ENCODE peak calls at places on chromosome 1, in nine cellular contexts. Q is Karpas-422, W is foreskin keratinocyte, A is A673, T is OCI-LY7, L is left lung, C is lung, H is left ventricle myocardium inferior, Y is cardiac muscle cell. B is an unnamed sample.

GRCh38 chr1:145747398-145748247 is 28.3 kb downstream of the CD160 start:
- DNase-seq in C (no peak), H (no peak), T (no peak), A (no peak), W (no peak), Y (no peak), Q (no peak), L (no peak), B (no peak)

GRCh38 chr1:174204697-174205308 is 45.5 kb downstream of the RABGAP1L start:
- DNase-seq in Y (no peak), C (no peak), Q (no peak), W (no peak), A (no peak), H (no peak), L (no peak), T (no peak), B (no peak)

GRCh38 chr1:65330021-65330420 is 20.7 kb downstream of the DNAJC6 start:
- DNase-seq in L (no peak), W (no peak), A (no peak), T (no peak), Q (no peak), H (no peak), C (no peak), Y (no peak), B (no peak)

GRCh38 chr1:51514733-51515132 is 4.3 kb downstream of the EPS15 start:
- DNase-seq in L (no peak), Q (no peak), C (no peak), H (no peak), A (no peak), W (no peak), T (no peak), Y (no peak), B (no peak)

GRCh38 chr1:94727846-94728715 is 92.1 kb upstream of the SLC44A3 start:
- DNase-seq in Y (peak; percentile 80), W (peak; percentile 99), A (peak; percentile 57), C (no peak), T (no peak), H (no peak), L (peak; percentile 51), Q (no peak), B (peak; percentile 13)

GRCh38 chr1:90707363-90707710 is 9.8 kb downstream of the BARHL2 start:
- DNase-seq in T (no peak), A (peak; percentile 82), W (peak; percentile 43), Q (no peak), H (no peak), L (peak; percentile 56), Y (peak; percentile 61), C (peak; percentile 60), B (no peak)

GRCh38 chr1:175493999-175494336 is 249.4 kb downstream of the TNR start:
- DNase-seq in L (no peak), Y (no peak), T (no peak), A (no peak), C (no peak), W (no peak), H (no peak), Q (no peak), B (no peak)

GRCh38 chr1:183106166-183106565 is 79.9 kb upstream of the LAMC2 start:
- DNase-seq in L (no peak), A (no peak), Q (no peak), H (no peak), W (no peak), C (no peak), T (no peak), Y (no peak), B (no peak)

GRCh38 chr1:168977618-168978017 is 128.9 kb upstream of the ATP1B1 start:
- DNase-seq in W (no peak), Q (no peak), C (no peak), A (no peak), T (no peak), H (no peak), L (no peak), Y (no peak), B (no peak)

GRCh38 chr1:10050611-10051010 is 17.9 kb downstream of the UBE4B start:
- DNase-seq in T (no peak), L (no peak), H (no peak), A (no peak), Q (no peak), C (no peak), W (no peak), Y (peak; percentile 28), B (no peak)

GRCh38 chr1:106207185-106207584 is 849.3 kb upstream of the PRMT6 start:
- DNase-seq in W (no peak), H (no peak), A (no peak), C (no peak), L (no peak), T (no peak), Y (no peak), Q (no peak), B (no peak)

GRCh38 chr1:32201011-32201855 is 838 bp downstream of the CCDC28B start:
- DNase-seq in L (peak; percentile 63), H (peak; percentile 77), Q (peak; percentile 88), C (peak; percentile 62), Y (peak; percentile 59), W (no peak), T (peak; percentile 80), A (peak; percentile 76), B (peak; percentile 64)

GRCh38 chr1:180098242-180098995 is 56.2 kb upstream of the QSOX1 start:
- DNase-seq in A (no peak), C (no peak), H (no peak), Y (peak; percentile 89), Q (no peak), L (no peak), W (peak; percentile 14), T (no peak), B (no peak)

GRCh38 chr1:54965624-54966340 is 14.6 kb upstream of the TMEM61 start:
- DNase-seq in T (peak; percentile 48), W (peak; percentile 65), L (peak; percentile 71), Y (peak; percentile 90), C (peak; percentile 67), Q (peak; percentile 87), A (peak; percentile 90), H (peak; percentile 55), B (peak; percentile 74)

GRCh38 chr1:43238104-43238503 is 31.7 kb upstream of the TMEM125 start:
- DNase-seq in H (peak; percentile 60), Q (peak; percentile 84), W (peak; percentile 39), A (peak; percentile 59), C (peak; percentile 68), Y (peak; percentile 81), L (peak; percentile 57), T (peak; percentile 67), B (peak; percentile 24)

GRCh38 chr1:175757381-175758015 is 14.1 kb upstream of the TNR start:
- DNase-seq in A (peak; percentile 59), T (peak; percentile 63), Y (peak; percentile 26), Q (peak; percentile 80), H (no peak), C (no peak), L (no peak), W (peak; percentile 14), B (no peak)

DNA sequence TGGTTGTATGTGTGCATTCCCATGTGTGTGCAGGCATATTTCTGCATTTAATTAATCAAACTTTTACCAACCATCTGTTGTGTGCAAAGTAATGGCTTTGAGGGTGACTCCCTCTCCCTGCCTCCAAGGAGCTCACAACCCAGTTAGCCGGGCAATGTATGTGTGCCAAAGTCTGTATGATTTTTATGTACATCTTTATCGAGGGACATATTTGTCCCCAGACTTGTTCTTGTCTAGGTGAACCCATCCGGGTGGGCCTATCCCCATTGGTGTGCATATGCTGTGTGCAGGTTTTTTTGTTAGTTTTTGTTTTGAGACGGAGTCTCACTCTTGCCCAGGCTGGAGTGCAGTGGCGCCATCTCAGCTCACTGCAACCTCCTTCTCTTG is 1.8 kb downstream of the SYTL1 start:
- DNase-seq in Q (no peak), T (peak; percentile 24), A (no peak), C (no peak), Y (no peak), H (no peak), L (no peak), W (peak; percentile 64), B (no peak)
- H3K27ac ChIP-seq in Q (peak overlapping the region; percentile 23), T (peak overlapping the region; percentile 70), A (no peak overlapping the region), C (no peak overlapping the region), Y (no peak overlapping the region), H (no peak overlapping the region), L (peak overlapping the region; percentile 94), W (peak overlapping the region; percentile 93), B (no peak overlapping the region)

GRCh38 chr1:155077758-155078495 is 710 bp upstream of the EFNA3 start:
- DNase-seq in L (no peak), H (no peak), Q (no peak), T (no peak), C (no peak), W (no peak), A (no peak), Y (no peak), B (no peak)

GRCh38 chr1:155079210-155079486 is 511 bp downstream of the EFNA3 start:
- DNase-seq in L (no peak), T (no peak), Q (no peak), H (no peak), A (no peak), C (no peak), W (no peak), Y (no peak), B (no peak)

GRCh38 chr1:155078496-155079209 is at the start of gene EFNA3:
- DNase-seq in H (peak; percentile 77), C (no peak), Q (peak; percentile 82), T (peak; percentile 63), W (no peak), Y (peak; percentile 61), A (peak; percentile 81), L (peak; percentile 67), B (peak; percentile 62)

GRCh38 chr1:155080250-155081228 is 1.9 kb downstream of the EFNA3 start:
- DNase-seq in Q (peak; percentile 61), H (no peak), L (no peak), T (peak; percentile 53), W (no peak), Y (no peak), C (no peak), A (peak; percentile 80), B (no peak)

GRCh38 chr1:155079487-155080249 is 1.0 kb downstream of the EFNA3 start:
- DNase-seq in W (no peak), C (no peak), T (no peak), Y (no peak), A (no peak), Q (no peak), L (no peak), H (no peak), B (no peak)
- H3K4me1 ChIP-seq in W (peaks cover 6% of the 10 kb centered on the region), C (peaks cover 34% of the 10 kb centered on the region), T (peaks cover 63% of the 10 kb centered on the region), Y (peaks cover 10% of the 10 kb centered on the region), A (peaks cover 49% of the 10 kb centered on the region), Q (peaks cover 61% of the 10 kb centered on the region), L (peaks cover 40% of the 10 kb centered on the region), H (peaks cover 61% of the 10 kb centered on the region), B (peaks cover 37% of the 10 kb centered on the region)

GRCh38 chr1:2555634-2556276 is 416 bp upstream of the TNFRSF14 start:
- DNase-seq in L (peak; percentile 93), H (peak; percentile 81), A (no peak), T (peak; percentile 45), Q (no peak), Y (peak; percentile 20), C (peak; percentile 75), W (no peak), B (peak; percentile 86)
- H3K27ac ChIP-seq in L (peak overlapping the region; percentile 98), H (peak overlapping the region; percentile 92), A (peak overlapping the region; percentile 72), T (peak overlapping the region; percentile 41), Q (no peak overlapping the region), Y (no peak overlapping the region), C (peak overlapping the region; percentile 58), W (peak overlapping the region; percentile 30), B (peak overlapping the region; percentile 95)

DNA sequence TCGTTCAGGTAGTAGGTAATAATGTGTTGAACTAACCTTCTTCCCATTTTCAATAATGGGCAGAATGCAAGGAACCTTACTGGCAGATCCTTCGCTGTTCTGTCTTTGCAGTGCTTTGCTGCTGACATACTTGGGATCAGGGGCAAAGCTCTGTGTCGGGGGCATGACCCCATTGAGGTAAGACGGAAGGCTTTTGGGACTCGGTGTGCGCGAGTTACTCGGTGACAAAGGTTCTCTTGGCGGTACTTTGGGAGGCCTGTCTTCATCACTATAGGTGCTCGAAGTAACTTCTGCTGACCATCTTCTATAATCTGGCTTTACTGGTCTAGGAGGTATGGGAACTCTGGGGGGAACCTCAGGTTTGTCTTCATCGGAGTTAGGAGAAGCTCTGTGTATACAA is 12.7 kb downstream of the ERRFI1 start:
- DNase-seq in Y (no peak), W (no peak), C (no peak), T (no peak), A (no peak), H (no peak), Q (no peak), L (no peak), B (no peak)
- H3K4me1 ChIP-seq in Y (peaks cover 10% of the 10 kb centered on the region), W (peaks cover 35% of the 10 kb centered on the region), C (peaks cover 1% of the 10 kb centered on the region), T (no peaks in the 10 kb centered on the region), A (peaks cover 38% of the 10 kb centered on the region), H (peaks cover 42% of the 10 kb centered on the region), Q (no peaks in the 10 kb centered on the region), L (peaks cover 28% of the 10 kb centered on the region), B (peaks cover 4% of the 10 kb centered on the region)

B was measured in tibial nerve.